ENCODE peak calls at places on chromosome 19, in eight cellular contexts. One of them, this sample, is unnamed.

GRCh38 chr19:18009412-18010066 is 1.6 kb downstream of the ARRDC2 start:
- DNase-seq in tibial nerve: no peak
- DNase-seq in IMR-90: peak
- DNase-seq in CD8-positive, alpha-beta memory T cell: no peak
- DNase-seq in WERI-Rb-1: no peak
- DNase-seq in hepatocyte: no peak
- DNase-seq in astrocyte of the spinal cord: no peak
- DNase-seq in GM23248: peak
- DNase-seq in this sample: no peak

GRCh38 chr19:23917856-23918255 is 3.2 kb downstream of the ZNF726 start:
- DNase-seq in tibial nerve: no peak
- DNase-seq in IMR-90: no peak
- DNase-seq in CD8-positive, alpha-beta memory T cell: no peak
- DNase-seq in WERI-Rb-1: no peak
- DNase-seq in hepatocyte: no peak
- DNase-seq in astrocyte of the spinal cord: no peak
- DNase-seq in GM23248: no peak
- DNase-seq in this sample: no peak

GRCh38 chr19:617551-618246 is 15.6 kb downstream of the POLRMT start:
- DNase-seq in tibial nerve: no peak
- DNase-seq in IMR-90: no peak
- DNase-seq in CD8-positive, alpha-beta memory T cell: no peak
- DNase-seq in WERI-Rb-1: no peak
- DNase-seq in hepatocyte: no peak
- DNase-seq in astrocyte of the spinal cord: no peak
- DNase-seq in GM23248: no peak
- DNase-seq in this sample: no peak

GRCh38 chr19:18496167-18496979 is 25.5 kb downstream of the ELL start:
- DNase-seq in tibial nerve: no peak
- DNase-seq in IMR-90: peak
- DNase-seq in CD8-positive, alpha-beta memory T cell: peak
- DNase-seq in WERI-Rb-1: no peak
- DNase-seq in hepatocyte: no peak
- DNase-seq in astrocyte of the spinal cord: peak
- DNase-seq in GM23248: peak
- DNase-seq in this sample: no peak

GRCh38 chr19:12794196-12794921 is 3.1 kb downstream of the JUNB start:
- DNase-seq in tibial nerve: no peak
- DNase-seq in IMR-90: peak
- DNase-seq in CD8-positive, alpha-beta memory T cell: no peak
- DNase-seq in WERI-Rb-1: no peak
- DNase-seq in hepatocyte: no peak
- DNase-seq in astrocyte of the spinal cord: peak
- DNase-seq in GM23248: peak
- DNase-seq in this sample: no peak

GRCh38 chr19:21256722-21257121 is 72.5 kb downstream of the ZNF708 start:
- DNase-seq in tibial nerve: no peak
- DNase-seq in IMR-90: peak
- DNase-seq in CD8-positive, alpha-beta memory T cell: no peak
- DNase-seq in WERI-Rb-1: peak
- DNase-seq in hepatocyte: peak
- DNase-seq in astrocyte of the spinal cord: no peak
- DNase-seq in GM23248: peak
- DNase-seq in this sample: peak

GRCh38 chr19:47227347-47228167 is 3.4 kb downstream of the BBC3 start:
- DNase-seq in tibial nerve: peak
- DNase-seq in IMR-90: peak
- DNase-seq in CD8-positive, alpha-beta memory T cell: peak
- DNase-seq in WERI-Rb-1: peak
- DNase-seq in hepatocyte: peak
- DNase-seq in astrocyte of the spinal cord: peak
- DNase-seq in GM23248: peak
- DNase-seq in this sample: peak

GRCh38 chr19:57338798-57339378 is 12.2 kb upstream of the ZNF304 start:
- DNase-seq in tibial nerve: no peak
- DNase-seq in IMR-90: peak
- DNase-seq in CD8-positive, alpha-beta memory T cell: no peak
- DNase-seq in WERI-Rb-1: no peak
- DNase-seq in hepatocyte: no peak
- DNase-seq in astrocyte of the spinal cord: no peak
- DNase-seq in GM23248: peak
- DNase-seq in this sample: no peak

GRCh38 chr19:7789447-7789846 is 26.4 kb downstream of the CLEC4M start:
- DNase-seq in tibial nerve: no peak
- DNase-seq in IMR-90: no peak
- DNase-seq in CD8-positive, alpha-beta memory T cell: no peak
- DNase-seq in WERI-Rb-1: no peak
- DNase-seq in hepatocyte: no peak
- DNase-seq in astrocyte of the spinal cord: no peak
- DNase-seq in GM23248: no peak
- DNase-seq in this sample: no peak

GRCh38 chr19:43362179-43362578 is 8.7 kb downstream of the CD177 start:
- DNase-seq in tibial nerve: no peak
- DNase-seq in IMR-90: peak
- DNase-seq in CD8-positive, alpha-beta memory T cell: no peak
- DNase-seq in WERI-Rb-1: no peak
- DNase-seq in hepatocyte: no peak
- DNase-seq in astrocyte of the spinal cord: no peak
- DNase-seq in GM23248: peak
- DNase-seq in this sample: no peak

GRCh38 chr19:13008926-13009787 is 13.9 kb downstream of the NFIX start:
- DNase-seq in tibial nerve: no peak
- DNase-seq in IMR-90: no peak
- DNase-seq in CD8-positive, alpha-beta memory T cell: no peak
- DNase-seq in WERI-Rb-1: no peak
- DNase-seq in hepatocyte: no peak
- DNase-seq in astrocyte of the spinal cord: no peak
- DNase-seq in GM23248: peak
- DNase-seq in this sample: no peak

GRCh38 chr19:35733180-35734125 is 8.8 kb downstream of the IGFLR1 start:
- DNase-seq in tibial nerve: no peak
- DNase-seq in IMR-90: no peak
- DNase-seq in CD8-positive, alpha-beta memory T cell: no peak
- DNase-seq in WERI-Rb-1: no peak
- DNase-seq in hepatocyte: no peak
- DNase-seq in astrocyte of the spinal cord: no peak
- DNase-seq in GM23248: peak
- DNase-seq in this sample: no peak

GRCh38 chr19:29966594-29967249 is 24.7 kb downstream of the URI1 start:
- DNase-seq in tibial nerve: no peak
- DNase-seq in IMR-90: peak
- DNase-seq in CD8-positive, alpha-beta memory T cell: no peak
- DNase-seq in WERI-Rb-1: no peak
- DNase-seq in hepatocyte: no peak
- DNase-seq in astrocyte of the spinal cord: peak
- DNase-seq in GM23248: peak
- DNase-seq in this sample: peak

GRCh38 chr19:58154287-58154678 is 3.7 kb upstream of the ZNF329 start:
- DNase-seq in tibial nerve: no peak
- DNase-seq in IMR-90: peak
- DNase-seq in CD8-positive, alpha-beta memory T cell: no peak
- DNase-seq in WERI-Rb-1: peak
- DNase-seq in hepatocyte: peak
- DNase-seq in astrocyte of the spinal cord: peak
- DNase-seq in GM23248: peak
- DNase-seq in this sample: peak

GRCh38 chr19:55546822-55547614 is 1.7 kb upstream of the SBK3 start:
- DNase-seq in tibial nerve: peak
- DNase-seq in IMR-90: peak
- DNase-seq in CD8-positive, alpha-beta memory T cell: no peak
- DNase-seq in WERI-Rb-1: peak
- DNase-seq in hepatocyte: peak
- DNase-seq in astrocyte of the spinal cord: peak
- DNase-seq in GM23248: peak
- DNase-seq in this sample: peak

GRCh38 chr19:2039959-2040646 is 10.9 kb downstream of the MKNK2 start:
- DNase-seq in tibial nerve: no peak
- DNase-seq in IMR-90: no peak
- DNase-seq in CD8-positive, alpha-beta memory T cell: no peak
- DNase-seq in WERI-Rb-1: no peak
- DNase-seq in hepatocyte: no peak
- DNase-seq in astrocyte of the spinal cord: no peak
- DNase-seq in GM23248: no peak
- DNase-seq in this sample: no peak

GRCh38 chr19:3340340-3340739 is 26.0 kb upstream of the NFIC start:
- DNase-seq in tibial nerve: no peak
- DNase-seq in IMR-90: no peak
- DNase-seq in CD8-positive, alpha-beta memory T cell: no peak
- DNase-seq in WERI-Rb-1: no peak
- DNase-seq in hepatocyte: no peak
- DNase-seq in astrocyte of the spinal cord: no peak
- DNase-seq in GM23248: no peak
- DNase-seq in this sample: no peak

GRCh38 chr19:47240996-47241918 is 10.3 kb upstream of the BBC3 start:
- DNase-seq in tibial nerve: no peak
- DNase-seq in IMR-90: peak
- DNase-seq in CD8-positive, alpha-beta memory T cell: peak
- DNase-seq in WERI-Rb-1: peak
- DNase-seq in hepatocyte: peak
- DNase-seq in astrocyte of the spinal cord: peak
- DNase-seq in GM23248: peak
- DNase-seq in this sample: peak

GRCh38 chr19:3518669-3519068 is 12.6 kb downstream of the FZR1 start:
- DNase-seq in tibial nerve: no peak
- DNase-seq in IMR-90: no peak
- DNase-seq in CD8-positive, alpha-beta memory T cell: no peak
- DNase-seq in WERI-Rb-1: no peak
- DNase-seq in hepatocyte: no peak
- DNase-seq in astrocyte of the spinal cord: no peak
- DNase-seq in GM23248: no peak
- DNase-seq in this sample: no peak

GRCh38 chr19:7970716-7971448 is 27.4 kb upstream of the TIMM44 start:
- DNase-seq in tibial nerve: no peak
- DNase-seq in IMR-90: peak
- DNase-seq in CD8-positive, alpha-beta memory T cell: no peak
- DNase-seq in WERI-Rb-1: peak
- DNase-seq in hepatocyte: peak
- DNase-seq in astrocyte of the spinal cord: peak
- DNase-seq in GM23248: peak
- DNase-seq in this sample: peak

GRCh38 chr19:44021221-44021620 is 4.0 kb upstream of the ZNF222 start:
- DNase-seq in tibial nerve: no peak
- DNase-seq in IMR-90: no peak
- DNase-seq in CD8-positive, alpha-beta memory T cell: no peak
- DNase-seq in WERI-Rb-1: no peak
- DNase-seq in hepatocyte: no peak
- DNase-seq in astrocyte of the spinal cord: no peak
- DNase-seq in GM23248: no peak
- DNase-seq in this sample: no peak

GRCh38 chr19:956747-957451 is 27.2 kb upstream of the WDR18 start:
- DNase-seq in tibial nerve: no peak
- DNase-seq in IMR-90: peak
- DNase-seq in CD8-positive, alpha-beta memory T cell: no peak
- DNase-seq in WERI-Rb-1: no peak
- DNase-seq in hepatocyte: peak
- DNase-seq in astrocyte of the spinal cord: no peak
- DNase-seq in GM23248: peak
- DNase-seq in this sample: no peak

GRCh38 chr19:10137751-10138682 is 18.3 kb upstream of the EIF3G start:
- DNase-seq in tibial nerve: no peak
- DNase-seq in IMR-90: no peak
- DNase-seq in CD8-positive, alpha-beta memory T cell: no peak
- DNase-seq in WERI-Rb-1: no peak
- DNase-seq in hepatocyte: no peak
- DNase-seq in astrocyte of the spinal cord: no peak
- DNase-seq in GM23248: no peak
- DNase-seq in this sample: no peak
- H3K4me3 ChIP-seq in tibial nerve: no peak
- H3K4me3 ChIP-seq in IMR-90: no peak
- H3K4me3 ChIP-seq in CD8-positive, alpha-beta memory T cell: no peak
- H3K4me3 ChIP-seq in WERI-Rb-1: no peak
- H3K4me3 ChIP-seq in hepatocyte: no peak
- H3K4me3 ChIP-seq in astrocyte of the spinal cord: no peak
- H3K4me3 ChIP-seq in GM23248: no peak
- H3K4me3 ChIP-seq in this sample: no peak

GRCh38 chr19:40689339-40690049 is 957 bp downstream of the NUMBL start:
- DNase-seq in tibial nerve: no peak
- DNase-seq in IMR-90: no peak
- DNase-seq in CD8-positive, alpha-beta memory T cell: peak
- DNase-seq in WERI-Rb-1: peak
- DNase-seq in hepatocyte: no peak
- DNase-seq in astrocyte of the spinal cord: no peak
- DNase-seq in GM23248: peak
- DNase-seq in this sample: peak
- H3K4me3 ChIP-seq in tibial nerve: peak
- H3K4me3 ChIP-seq in IMR-90: peak
- H3K4me3 ChIP-seq in CD8-positive, alpha-beta memory T cell: peak
- H3K4me3 ChIP-seq in WERI-Rb-1: peak
- H3K4me3 ChIP-seq in hepatocyte: peak
- H3K4me3 ChIP-seq in astrocyte of the spinal cord: peak
- H3K4me3 ChIP-seq in GM23248: peak
- H3K4me3 ChIP-seq in this sample: peak

DNA sequence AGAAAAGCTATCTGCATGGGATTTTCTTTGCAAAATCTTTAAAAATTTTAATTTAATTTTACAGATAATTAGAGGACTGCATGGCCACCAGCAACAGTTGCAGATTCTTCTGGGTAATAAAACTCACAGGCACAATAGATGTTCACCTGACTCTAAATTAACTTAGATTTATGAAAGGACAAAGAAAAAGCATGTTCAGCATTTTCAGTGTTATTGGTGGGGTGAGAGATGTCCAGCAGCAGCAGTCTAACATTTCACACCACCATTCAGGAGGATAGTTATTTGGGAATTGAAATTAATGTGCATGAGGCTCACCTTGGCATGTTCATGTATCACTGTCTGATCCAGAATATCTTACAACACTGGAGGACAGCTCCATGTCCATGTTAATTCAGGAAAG is 74.0 kb downstream of the SCGB2B2 start:
- DNase-seq in tibial nerve: no peak
- DNase-seq in IMR-90: no peak
- DNase-seq in CD8-positive, alpha-beta memory T cell: no peak
- DNase-seq in WERI-Rb-1: no peak
- DNase-seq in hepatocyte: no peak
- DNase-seq in astrocyte of the spinal cord: no peak
- DNase-seq in GM23248: no peak
- DNase-seq in this sample: no peak
- H3K4me3 ChIP-seq in tibial nerve: no peak
- H3K4me3 ChIP-seq in IMR-90: no peak
- H3K4me3 ChIP-seq in CD8-positive, alpha-beta memory T cell: no peak
- H3K4me3 ChIP-seq in WERI-Rb-1: no peak
- H3K4me3 ChIP-seq in hepatocyte: no peak
- H3K4me3 ChIP-seq in astrocyte of the spinal cord: no peak
- H3K4me3 ChIP-seq in GM23248: no peak
- H3K4me3 ChIP-seq in this sample: no peak

DNA sequence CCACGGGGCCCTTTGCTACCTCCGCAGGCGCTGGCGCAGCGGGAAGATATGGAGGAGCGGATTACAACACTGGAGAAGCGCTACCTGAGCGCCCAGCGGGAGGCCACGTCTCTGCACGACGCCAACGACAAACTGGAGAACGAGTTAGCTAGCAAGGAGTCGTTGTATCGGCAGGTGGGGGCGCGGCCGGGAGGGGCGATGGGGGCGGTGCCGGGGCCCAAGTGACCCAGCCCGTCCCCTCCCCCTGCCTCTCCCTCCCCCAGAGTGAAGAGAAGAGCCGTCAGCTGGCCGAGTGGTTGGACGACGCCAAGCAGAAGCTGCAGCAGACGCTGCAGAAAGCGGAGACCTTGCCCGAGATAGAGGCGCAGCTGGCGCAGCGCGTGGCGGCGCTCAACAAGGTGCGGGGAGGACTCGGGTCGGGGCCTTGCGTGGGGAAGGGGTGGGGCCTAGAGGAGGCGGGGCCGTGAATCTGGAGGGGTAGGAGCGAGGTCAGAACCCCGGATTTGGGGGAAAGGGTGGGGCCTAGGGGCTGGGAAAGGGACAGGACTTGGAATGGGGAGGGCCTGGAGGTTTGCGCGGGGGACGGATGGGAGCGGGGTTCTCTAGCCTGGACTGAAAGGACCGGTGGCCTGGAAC is 13.7 kb downstream of the PPFIA3 start:
- DNase-seq in tibial nerve: no peak
- DNase-seq in IMR-90: no peak
- DNase-seq in CD8-positive, alpha-beta memory T cell: no peak
- DNase-seq in WERI-Rb-1: no peak
- DNase-seq in hepatocyte: no peak
- DNase-seq in astrocyte of the spinal cord: no peak
- DNase-seq in GM23248: no peak
- DNase-seq in this sample: no peak
- H3K4me3 ChIP-seq in tibial nerve: no peak
- H3K4me3 ChIP-seq in IMR-90: no peak
- H3K4me3 ChIP-seq in CD8-positive, alpha-beta memory T cell: no peak
- H3K4me3 ChIP-seq in WERI-Rb-1: no peak
- H3K4me3 ChIP-seq in hepatocyte: no peak
- H3K4me3 ChIP-seq in astrocyte of the spinal cord: peak
- H3K4me3 ChIP-seq in GM23248: no peak
- H3K4me3 ChIP-seq in this sample: no peak